ENCODE peak calls at places on chromosome 1, in seven cellular contexts. S, H, W, N, K, F and B are unnamed samples.

GRCh38 chr1:110421159-110421777 is 13.8 kb upstream of the LAMTOR5 start:
- DNase-seq in S (peak; percentile 79), H (no peak), W (no peak), N (peak; percentile 74), K (no peak), F (no peak), B (no peak)

GRCh38 chr1:99465176-99465900 is 180.6 kb upstream of the PALMD start:
- DNase-seq in S (no peak), H (no peak), W (no peak), N (peak; percentile 57), K (no peak), F (no peak), B (no peak)

GRCh38 chr1:181531441-181531840 is 48.1 kb downstream of the CACNA1E start:
- DNase-seq in S (no peak), H (no peak), W (no peak), N (no peak), K (no peak), F (no peak), B (no peak)

GRCh38 chr1:27342778-27343638 is 1.2 kb downstream of the SYTL1 start:
- DNase-seq in S (no peak), H (peak; percentile 65), W (no peak), N (no peak), K (peak; percentile 76), F (peak; percentile 45), B (peak; percentile 66)

GRCh38 chr1:237713886-237714285 is 176.8 kb downstream of the ZP4 start:
- DNase-seq in S (no peak), H (no peak), W (no peak), N (no peak), K (no peak), F (no peak), B (no peak)

GRCh38 chr1:21567241-21568005 is 58.2 kb downstream of the ALPL start:
- DNase-seq in S (no peak), H (no peak), W (no peak), N (no peak), K (no peak), F (no peak), B (no peak)

GRCh38 chr1:23897083-23897482 is 16.1 kb downstream of the CNR2 start:
- DNase-seq in S (no peak), H (peak; percentile 50), W (no peak), N (no peak), K (no peak), F (no peak), B (no peak)

GRCh38 chr1:29641921-29642320 is 405.6 kb downstream of the PTPRU start:
- DNase-seq in S (no peak), H (no peak), W (no peak), N (no peak), K (no peak), F (no peak), B (no peak)

GRCh38 chr1:91404151-91405012 is at the start of gene HFM1:
- DNase-seq in S (peak; percentile 69), H (peak; percentile 71), W (peak; percentile 93), N (peak; percentile 69), K (peak; percentile 86), F (peak; percentile 94), B (peak; percentile 77)

GRCh38 chr1:91397605-91398004 is 7.0 kb downstream of the HFM1 start:
- DNase-seq in S (no peak), H (no peak), W (no peak), N (no peak), K (no peak), F (no peak), B (no peak)

GRCh38 chr1:91398291-91398690 is 6.3 kb downstream of the HFM1 start:
- DNase-seq in S (no peak), H (no peak), W (no peak), N (no peak), K (no peak), F (no peak), B (no peak)

GRCh38 chr1:91402023-91402422 is 2.6 kb downstream of the HFM1 start:
- DNase-seq in S (no peak), H (no peak), W (peak; percentile 13), N (peak; percentile 50), K (peak; percentile 25), F (no peak), B (no peak)

GRCh38 chr1:91400133-91400725 is 4.4 kb downstream of the HFM1 start:
- DNase-seq in S (no peak), H (no peak), W (peak; percentile 41), N (no peak), K (no peak), F (peak; percentile 10), B (no peak)
- TF ChIP-seq CTCF in S (no peak), H (no peak), W (peak; percentile 34), N (no peak), K (no peak), F (peak; percentile 26), B (no peak)

DNA sequence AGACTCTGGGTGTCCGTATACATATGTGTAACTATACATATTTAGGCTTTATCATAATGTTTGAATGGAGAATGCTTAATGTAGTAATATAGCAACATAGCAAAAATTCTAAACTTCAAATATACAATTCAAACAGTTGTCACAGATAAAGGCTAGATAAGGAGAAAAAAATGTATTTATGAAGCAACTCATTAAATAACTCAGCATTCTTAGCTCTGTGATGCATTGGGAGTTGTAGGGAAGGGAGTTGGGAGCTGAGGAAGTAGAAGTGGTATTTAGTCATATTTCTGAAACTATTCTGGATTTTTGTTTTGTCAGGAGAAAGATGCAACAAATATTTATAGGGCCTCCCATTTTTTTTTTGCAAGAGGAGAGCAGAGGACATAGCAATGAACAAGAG is 197.8 kb downstream of the PBX1 start:
- DNase-seq in S (no peak), H (no peak), W (no peak), N (no peak), K (no peak), F (no peak), B (no peak)
- TF ChIP-seq CTCF in S (no peak), H (no peak), W (no peak), N (no peak), K (no peak), F (no peak), B (no peak)

GRCh38 chr1:63069214-63069613 is 253.2 kb upstream of the FOXD3 start:
- DNase-seq in S (no peak), H (no peak), W (no peak), N (no peak), K (no peak), F (no peak), B (no peak)

GRCh38 chr1:63068626-63069025 is 253.7 kb upstream of the FOXD3 start:
- DNase-seq in S (no peak), H (no peak), W (no peak), N (no peak), K (no peak), F (no peak), B (no peak)

GRCh38 chr1:63064135-63064534 is 258.2 kb upstream of the FOXD3 start:
- DNase-seq in S (no peak), H (no peak), W (peak; percentile 22), N (no peak), K (no peak), F (no peak), B (no peak)

GRCh38 chr1:63063367-63063766 is 259.0 kb upstream of the FOXD3 start:
- DNase-seq in S (no peak), H (no peak), W (peak; percentile 82), N (no peak), K (no peak), F (peak; percentile 26), B (peak; percentile 18)
- TF ChIP-seq CTCF in S (no peak), H (no peak), W (peak; percentile 87), N (peak; percentile 11), K (peak; percentile 47), F (peak; percentile 45), B (peak; percentile 30)

GRCh38 chr1:93766451-93766850 is 84.8 kb upstream of the BCAR3 start:
- DNase-seq in S (no peak), H (no peak), W (peak; percentile 23), N (no peak), K (no peak), F (peak; percentile 67), B (no peak)
- TF ChIP-seq CTCF in S (no peak), H (no peak), W (no peak), N (no peak), K (no peak), F (no peak), B (no peak)

DNA sequence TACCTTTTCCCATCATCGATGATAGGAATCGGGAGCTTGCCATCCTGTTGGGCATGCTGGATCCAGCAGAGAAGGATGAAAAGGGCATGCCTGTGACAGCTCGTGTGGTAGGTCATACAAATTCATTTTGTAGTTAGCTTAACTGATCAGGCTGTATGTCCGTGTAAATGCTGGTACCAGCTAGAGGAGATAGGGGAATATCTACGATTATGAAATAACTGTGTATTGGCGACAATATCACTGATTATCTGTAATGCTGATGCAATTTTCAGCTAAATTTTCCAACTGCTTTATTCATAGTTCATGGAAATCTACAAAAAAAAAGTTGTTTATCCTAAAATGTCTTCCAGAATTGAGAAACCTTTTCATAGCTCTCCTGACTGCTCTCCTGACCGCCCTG is 8.3 kb downstream of the PRDX6 start:
- DNase-seq in S (no peak), H (no peak), W (no peak), N (no peak), K (no peak), F (no peak), B (no peak)
- TF ChIP-seq CTCF in S (no peak), H (no peak), W (no peak), N (no peak), K (no peak), F (no peak), B (no peak)

GRCh38 chr1:234924450-234925355 is 203.9 kb downstream of the TOMM20 start:
- DNase-seq in S (no peak), H (no peak), W (no peak), N (no peak), K (peak; percentile 67), F (no peak), B (no peak)
- TF ChIP-seq CTCF in S (no peak), H (no peak), W (no peak), N (no peak), K (peak; percentile 39), F (no peak), B (no peak)